ENCODE peak calls at places on chromosomes 11 and 22, in nine cellular contexts. One of them, this sample, is unnamed.

GRCh38 chr11:123174196-123175183 is 20.6 kb downstream of the CLMP start:
- DNase-seq in thoracic aorta: no peak
- DNase-seq in GM12878: no peak
- DNase-seq in PC-3: peak
- DNase-seq in upper lobe of left lung: no peak
- DNase-seq in colonic mucosa: peak
- DNase-seq in kidney: peak
- DNase-seq in astrocyte of the spinal cord: peak
- DNase-seq in HFF-Myc: peak
- DNase-seq in this sample: peak

GRCh38 chr11:20116825-20117224 is 43.5 kb downstream of the DBX1 start:
- DNase-seq in thoracic aorta: no peak
- DNase-seq in GM12878: no peak
- DNase-seq in PC-3: no peak
- DNase-seq in upper lobe of left lung: no peak
- DNase-seq in colonic mucosa: no peak
- DNase-seq in kidney: no peak
- DNase-seq in astrocyte of the spinal cord: no peak
- DNase-seq in HFF-Myc: peak
- DNase-seq in this sample: no peak

GRCh38 chr11:109486129-109486528 is 64.1 kb downstream of the C11orf87 start:
- DNase-seq in thoracic aorta: no peak
- DNase-seq in GM12878: no peak
- DNase-seq in PC-3: no peak
- DNase-seq in upper lobe of left lung: no peak
- DNase-seq in colonic mucosa: no peak
- DNase-seq in kidney: no peak
- DNase-seq in astrocyte of the spinal cord: no peak
- DNase-seq in HFF-Myc: no peak
- DNase-seq in this sample: no peak

GRCh38 chr22:17777005-17777716 is 2.9 kb upstream of the BID start:
- DNase-seq in thoracic aorta: no peak
- DNase-seq in GM12878: peak
- DNase-seq in PC-3: no peak
- DNase-seq in upper lobe of left lung: peak
- DNase-seq in colonic mucosa: no peak
- DNase-seq in kidney: peak
- DNase-seq in astrocyte of the spinal cord: no peak
- DNase-seq in HFF-Myc: no peak
- DNase-seq in this sample: no peak

GRCh38 chr11:68146010-68146540 is 24.9 kb upstream of the CHKA start:
- DNase-seq in thoracic aorta: no peak
- DNase-seq in GM12878: no peak
- DNase-seq in PC-3: peak
- DNase-seq in upper lobe of left lung: peak
- DNase-seq in colonic mucosa: peak
- DNase-seq in kidney: peak
- DNase-seq in astrocyte of the spinal cord: no peak
- DNase-seq in HFF-Myc: no peak
- DNase-seq in this sample: no peak

GRCh38 chr11:111941963-111942362 is 4.8 kb downstream of the DIXDC1 start:
- DNase-seq in thoracic aorta: no peak
- DNase-seq in GM12878: no peak
- DNase-seq in PC-3: peak
- DNase-seq in upper lobe of left lung: no peak
- DNase-seq in colonic mucosa: no peak
- DNase-seq in kidney: no peak
- DNase-seq in astrocyte of the spinal cord: peak
- DNase-seq in HFF-Myc: no peak
- DNase-seq in this sample: peak

GRCh38 chr11:107741044-107741823 is 29.4 kb upstream of the SLN start:
- DNase-seq in thoracic aorta: no peak
- DNase-seq in GM12878: peak
- DNase-seq in PC-3: peak
- DNase-seq in upper lobe of left lung: peak
- DNase-seq in colonic mucosa: no peak
- DNase-seq in kidney: no peak
- DNase-seq in astrocyte of the spinal cord: peak
- DNase-seq in HFF-Myc: peak
- DNase-seq in this sample: peak

GRCh38 chr11:72700026-72700610 is 25.9 kb upstream of the PDE2A start:
- DNase-seq in thoracic aorta: no peak
- DNase-seq in GM12878: no peak
- DNase-seq in PC-3: peak
- DNase-seq in upper lobe of left lung: no peak
- DNase-seq in colonic mucosa: no peak
- DNase-seq in kidney: no peak
- DNase-seq in astrocyte of the spinal cord: peak
- DNase-seq in HFF-Myc: no peak
- DNase-seq in this sample: peak

GRCh38 chr11:10301656-10302293 is 3.1 kb upstream of the ADM start:
- DNase-seq in thoracic aorta: no peak
- DNase-seq in GM12878: no peak
- DNase-seq in PC-3: peak
- DNase-seq in upper lobe of left lung: no peak
- DNase-seq in colonic mucosa: no peak
- DNase-seq in kidney: no peak
- DNase-seq in astrocyte of the spinal cord: peak
- DNase-seq in HFF-Myc: no peak
- DNase-seq in this sample: peak

GRCh38 chr11:68584097-68584496 is 100.2 kb upstream of the GAL start:
- DNase-seq in thoracic aorta: no peak
- DNase-seq in GM12878: no peak
- DNase-seq in PC-3: peak
- DNase-seq in upper lobe of left lung: peak
- DNase-seq in colonic mucosa: peak
- DNase-seq in kidney: no peak
- DNase-seq in astrocyte of the spinal cord: no peak
- DNase-seq in HFF-Myc: peak
- DNase-seq in this sample: peak

GRCh38 chr11:77411238-77411637 is 62.7 kb downstream of the PAK1 start:
- DNase-seq in thoracic aorta: peak
- DNase-seq in GM12878: no peak
- DNase-seq in PC-3: no peak
- DNase-seq in upper lobe of left lung: no peak
- DNase-seq in colonic mucosa: peak
- DNase-seq in kidney: peak
- DNase-seq in astrocyte of the spinal cord: peak
- DNase-seq in HFF-Myc: no peak
- DNase-seq in this sample: peak

GRCh38 chr11:8219257-8220021 is 44.2 kb downstream of the LMO1 start:
- DNase-seq in thoracic aorta: no peak
- DNase-seq in GM12878: no peak
- DNase-seq in PC-3: peak
- DNase-seq in upper lobe of left lung: no peak
- DNase-seq in colonic mucosa: peak
- DNase-seq in kidney: peak
- DNase-seq in astrocyte of the spinal cord: peak
- DNase-seq in HFF-Myc: peak
- DNase-seq in this sample: peak

GRCh38 chr22:39405346-39406085 is 5.9 kb downstream of the TAB1 start:
- DNase-seq in thoracic aorta: peak
- DNase-seq in GM12878: no peak
- DNase-seq in PC-3: no peak
- DNase-seq in upper lobe of left lung: peak
- DNase-seq in colonic mucosa: no peak
- DNase-seq in kidney: peak
- DNase-seq in astrocyte of the spinal cord: peak
- DNase-seq in HFF-Myc: no peak
- DNase-seq in this sample: no peak

GRCh38 chr11:17735823-17736772 is 1.5 kb downstream of the KCNC1 start:
- DNase-seq in thoracic aorta: no peak
- DNase-seq in GM12878: no peak
- DNase-seq in PC-3: no peak
- DNase-seq in upper lobe of left lung: peak
- DNase-seq in colonic mucosa: no peak
- DNase-seq in kidney: peak
- DNase-seq in astrocyte of the spinal cord: no peak
- DNase-seq in HFF-Myc: no peak
- DNase-seq in this sample: no peak

DNA sequence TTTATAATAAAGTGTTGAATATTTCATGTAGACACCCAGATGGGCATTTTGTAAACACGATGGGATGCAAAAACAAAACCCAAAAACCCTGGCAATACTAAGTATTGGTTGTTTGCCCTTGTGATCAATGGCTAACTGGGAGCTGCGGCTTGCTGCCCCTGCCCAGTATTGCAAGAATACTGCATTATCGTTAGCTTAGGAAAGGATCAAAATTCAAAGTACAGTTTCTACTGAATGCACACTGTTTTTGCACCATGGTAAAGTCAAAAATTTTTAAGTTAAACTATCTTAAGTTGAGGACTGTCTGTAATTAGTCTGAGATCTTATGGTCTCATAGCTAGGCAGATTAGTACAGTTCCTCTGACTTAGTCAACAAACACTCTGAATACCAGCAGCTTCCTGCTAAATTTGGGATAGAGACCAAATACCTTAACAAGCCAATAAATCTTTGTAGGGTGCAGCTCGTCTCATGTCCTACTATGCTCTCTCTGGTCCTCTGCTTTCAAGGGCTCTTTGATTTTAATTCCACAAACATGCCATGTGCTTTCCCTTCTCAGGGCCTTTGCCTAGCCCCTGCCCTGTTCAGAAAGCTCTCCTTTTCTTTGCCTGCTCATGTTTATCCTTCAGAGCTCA is 4.0 kb downstream of the CCDC90B start:
- DNase-seq in thoracic aorta: no peak
- DNase-seq in GM12878: no peak
- DNase-seq in PC-3: peak
- DNase-seq in upper lobe of left lung: no peak
- DNase-seq in colonic mucosa: no peak
- DNase-seq in kidney: no peak
- DNase-seq in astrocyte of the spinal cord: no peak
- DNase-seq in HFF-Myc: no peak
- DNase-seq in this sample: no peak
- H3K4me3 ChIP-seq in thoracic aorta: no peak
- H3K4me3 ChIP-seq in GM12878: no peak
- H3K4me3 ChIP-seq in PC-3: no peak
- H3K4me3 ChIP-seq in upper lobe of left lung: no peak
- H3K4me3 ChIP-seq in colonic mucosa: no peak
- H3K4me3 ChIP-seq in kidney: no peak
- H3K4me3 ChIP-seq in astrocyte of the spinal cord: no peak
- H3K4me3 ChIP-seq in HFF-Myc: no peak
- H3K4me3 ChIP-seq in this sample: no peak

GRCh38 chr11:37141707-37142106 is 543.7 kb upstream of the RAG2 start:
- DNase-seq in thoracic aorta: no peak
- DNase-seq in GM12878: no peak
- DNase-seq in PC-3: peak
- DNase-seq in upper lobe of left lung: no peak
- DNase-seq in colonic mucosa: no peak
- DNase-seq in kidney: no peak
- DNase-seq in astrocyte of the spinal cord: no peak
- DNase-seq in HFF-Myc: no peak
- DNase-seq in this sample: peak
- TF ChIP-seq CTCF in thoracic aorta: no peak
- TF ChIP-seq CTCF in GM12878: no peak
- TF ChIP-seq CTCF in PC-3: peak
- TF ChIP-seq CTCF in upper lobe of left lung: no peak
- TF ChIP-seq CTCF in colonic mucosa: no peak
- TF ChIP-seq CTCF in kidney: no peak
- TF ChIP-seq CTCF in astrocyte of the spinal cord: no peak
- TF ChIP-seq CTCF in HFF-Myc: no peak
- TF ChIP-seq CTCF in this sample: no peak

GRCh38 chr22:41976961-41977566 is 7.8 kb downstream of the SEPTIN3 start:
- DNase-seq in thoracic aorta: no peak
- DNase-seq in GM12878: no peak
- DNase-seq in PC-3: no peak
- DNase-seq in upper lobe of left lung: no peak
- DNase-seq in colonic mucosa: no peak
- DNase-seq in kidney: no peak
- DNase-seq in astrocyte of the spinal cord: no peak
- DNase-seq in HFF-Myc: no peak
- DNase-seq in this sample: no peak

GRCh38 chr22:41974691-41975290 is 5.5 kb downstream of the SEPTIN3 start:
- DNase-seq in thoracic aorta: no peak
- DNase-seq in GM12878: no peak
- DNase-seq in PC-3: no peak
- DNase-seq in upper lobe of left lung: no peak
- DNase-seq in colonic mucosa: no peak
- DNase-seq in kidney: no peak
- DNase-seq in astrocyte of the spinal cord: no peak
- DNase-seq in HFF-Myc: no peak
- DNase-seq in this sample: peak

GRCh38 chr22:41976070-41976901 is 7.0 kb downstream of the SEPTIN3 start:
- DNase-seq in thoracic aorta: no peak
- DNase-seq in GM12878: no peak
- DNase-seq in PC-3: no peak
- DNase-seq in upper lobe of left lung: peak
- DNase-seq in colonic mucosa: peak
- DNase-seq in kidney: no peak
- DNase-seq in astrocyte of the spinal cord: no peak
- DNase-seq in HFF-Myc: no peak
- DNase-seq in this sample: peak

GRCh38 chr22:41978732-41979131 is 9.5 kb downstream of the SEPTIN3 start:
- DNase-seq in thoracic aorta: no peak
- DNase-seq in GM12878: no peak
- DNase-seq in PC-3: no peak
- DNase-seq in upper lobe of left lung: no peak
- DNase-seq in colonic mucosa: no peak
- DNase-seq in kidney: no peak
- DNase-seq in astrocyte of the spinal cord: no peak
- DNase-seq in HFF-Myc: no peak
- DNase-seq in this sample: no peak

DNA sequence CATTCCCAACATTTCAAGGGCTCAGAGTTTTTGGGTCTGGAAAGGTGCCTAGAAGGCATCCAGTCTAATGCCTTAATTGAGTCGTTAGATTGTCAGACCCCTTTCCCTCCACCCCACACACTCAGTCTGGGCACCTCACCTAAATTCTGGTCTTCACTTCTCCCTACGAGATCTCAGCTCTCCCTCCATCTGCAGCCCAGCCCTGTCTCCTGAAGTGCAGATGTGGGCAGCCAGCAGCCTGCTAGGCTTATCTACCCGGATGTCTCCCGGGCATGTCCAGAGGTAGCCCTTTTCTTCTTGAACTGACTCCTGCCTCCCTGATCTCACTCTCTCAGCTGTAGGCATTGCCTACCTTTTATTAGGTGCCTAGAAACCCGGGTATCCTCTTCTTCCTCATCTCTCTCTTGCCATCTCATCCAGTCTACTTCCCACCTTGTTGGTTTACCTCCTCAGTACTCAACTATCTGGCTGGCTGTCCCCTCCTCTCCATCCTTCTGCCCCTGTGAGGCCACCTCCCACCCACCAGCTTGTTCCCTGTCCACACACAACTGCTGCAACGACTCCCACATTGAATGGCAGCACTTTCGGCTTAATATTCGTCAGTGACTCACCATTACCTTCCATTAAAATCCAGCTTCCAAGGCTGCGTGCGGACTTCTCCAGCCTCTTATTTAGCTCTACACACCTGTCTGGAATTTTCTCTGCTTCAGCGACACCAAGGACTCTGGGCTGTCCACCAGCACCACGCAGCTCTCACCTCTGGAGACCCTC is 6.2 kb downstream of the SEPTIN3 start:
- DNase-seq in thoracic aorta: no peak
- DNase-seq in GM12878: no peak
- DNase-seq in PC-3: no peak
- DNase-seq in upper lobe of left lung: no peak
- DNase-seq in colonic mucosa: no peak
- DNase-seq in kidney: no peak
- DNase-seq in astrocyte of the spinal cord: no peak
- DNase-seq in HFF-Myc: no peak
- DNase-seq in this sample: no peak
- H3K4me3 ChIP-seq in thoracic aorta: no peak
- H3K4me3 ChIP-seq in GM12878: no peak
- H3K4me3 ChIP-seq in PC-3: no peak
- H3K4me3 ChIP-seq in upper lobe of left lung: no peak
- H3K4me3 ChIP-seq in colonic mucosa: no peak
- H3K4me3 ChIP-seq in kidney: no peak
- H3K4me3 ChIP-seq in astrocyte of the spinal cord: no peak
- H3K4me3 ChIP-seq in HFF-Myc: no peak
- H3K4me3 ChIP-seq in this sample: no peak

GRCh38 chr22:50232481-50233151 is 12.2 kb downstream of the TUBGCP6 start:
- DNase-seq in thoracic aorta: no peak
- DNase-seq in GM12878: no peak
- DNase-seq in PC-3: no peak
- DNase-seq in upper lobe of left lung: peak
- DNase-seq in colonic mucosa: no peak
- DNase-seq in kidney: no peak
- DNase-seq in astrocyte of the spinal cord: no peak
- DNase-seq in HFF-Myc: no peak
- DNase-seq in this sample: no peak
- TF ChIP-seq CTCF in thoracic aorta: no peak
- TF ChIP-seq CTCF in GM12878: no peak
- TF ChIP-seq CTCF in PC-3: no peak
- TF ChIP-seq CTCF in upper lobe of left lung: no peak
- TF ChIP-seq CTCF in colonic mucosa: no peak
- TF ChIP-seq CTCF in kidney: no peak
- TF ChIP-seq CTCF in astrocyte of the spinal cord: no peak
- TF ChIP-seq CTCF in HFF-Myc: no peak
- TF ChIP-seq CTCF in this sample: no peak

This sample was measured in epithelial cell of esophagus.